ENCODE peak calls at places on chromosomes 5 and 9, in six cellular contexts. One of them, this sample, is unnamed.

GRCh38 chr5:34687269-34688011 is 31.3 kb downstream of the RAI14 start:
- DNase-seq in activated CD4-positive, alpha-beta T cell treated with anti-CD3 and anti-CD28 coated beads for 1 hour: no peak
- DNase-seq in T-helper 9 cell: no peak
- DNase-seq in stimulated activated CD4-positive, alpha-beta T cell treated with anti-CD3 and anti-CD28 coated beads, Interleukin-15, amount 100 ng/mL, for 1 hour: no peak
- DNase-seq in RWPE1: no peak
- DNase-seq in endodermal cell: peak
- DNase-seq in this sample: no peak

GRCh38 chr5:96146675-96147074 is 185.0 kb upstream of the ELL2 start:
- DNase-seq in activated CD4-positive, alpha-beta T cell treated with anti-CD3 and anti-CD28 coated beads for 1 hour: no peak
- DNase-seq in T-helper 9 cell: no peak
- DNase-seq in stimulated activated CD4-positive, alpha-beta T cell treated with anti-CD3 and anti-CD28 coated beads, Interleukin-15, amount 100 ng/mL, for 1 hour: no peak
- DNase-seq in RWPE1: peak
- DNase-seq in endodermal cell: no peak
- DNase-seq in this sample: peak

GRCh38 chr9:125329978-125330377 is 68.4 kb downstream of the GAPVD1 start:
- DNase-seq in activated CD4-positive, alpha-beta T cell treated with anti-CD3 and anti-CD28 coated beads for 1 hour: no peak
- DNase-seq in T-helper 9 cell: no peak
- DNase-seq in stimulated activated CD4-positive, alpha-beta T cell treated with anti-CD3 and anti-CD28 coated beads, Interleukin-15, amount 100 ng/mL, for 1 hour: no peak
- DNase-seq in RWPE1: no peak
- DNase-seq in endodermal cell: no peak
- DNase-seq in this sample: no peak

GRCh38 chr9:34163439-34163838 is 15.4 kb upstream of the UBAP1 start:
- DNase-seq in activated CD4-positive, alpha-beta T cell treated with anti-CD3 and anti-CD28 coated beads for 1 hour: no peak
- DNase-seq in T-helper 9 cell: no peak
- DNase-seq in stimulated activated CD4-positive, alpha-beta T cell treated with anti-CD3 and anti-CD28 coated beads, Interleukin-15, amount 100 ng/mL, for 1 hour: no peak
- DNase-seq in RWPE1: peak
- DNase-seq in endodermal cell: no peak
- DNase-seq in this sample: no peak

GRCh38 chr9:123426406-123426805 is 70.4 kb downstream of the CRB2 start:
- DNase-seq in activated CD4-positive, alpha-beta T cell treated with anti-CD3 and anti-CD28 coated beads for 1 hour: no peak
- DNase-seq in T-helper 9 cell: no peak
- DNase-seq in stimulated activated CD4-positive, alpha-beta T cell treated with anti-CD3 and anti-CD28 coated beads, Interleukin-15, amount 100 ng/mL, for 1 hour: no peak
- DNase-seq in RWPE1: no peak
- DNase-seq in endodermal cell: peak
- DNase-seq in this sample: no peak

GRCh38 chr5:1729641-1730486 is 69.8 kb downstream of the MRPL36 start:
- DNase-seq in activated CD4-positive, alpha-beta T cell treated with anti-CD3 and anti-CD28 coated beads for 1 hour: peak
- DNase-seq in T-helper 9 cell: no peak
- DNase-seq in stimulated activated CD4-positive, alpha-beta T cell treated with anti-CD3 and anti-CD28 coated beads, Interleukin-15, amount 100 ng/mL, for 1 hour: no peak
- DNase-seq in RWPE1: no peak
- DNase-seq in endodermal cell: peak
- DNase-seq in this sample: no peak

GRCh38 chr9:101093620-101094019 is 65.1 kb downstream of the PLPPR1 start:
- DNase-seq in activated CD4-positive, alpha-beta T cell treated with anti-CD3 and anti-CD28 coated beads for 1 hour: no peak
- DNase-seq in T-helper 9 cell: no peak
- DNase-seq in stimulated activated CD4-positive, alpha-beta T cell treated with anti-CD3 and anti-CD28 coated beads, Interleukin-15, amount 100 ng/mL, for 1 hour: no peak
- DNase-seq in RWPE1: peak
- DNase-seq in endodermal cell: no peak
- DNase-seq in this sample: no peak

GRCh38 chr9:128861501-128861900 is 20.2 kb downstream of the KYAT1 start:
- DNase-seq in activated CD4-positive, alpha-beta T cell treated with anti-CD3 and anti-CD28 coated beads for 1 hour: no peak
- DNase-seq in T-helper 9 cell: no peak
- DNase-seq in stimulated activated CD4-positive, alpha-beta T cell treated with anti-CD3 and anti-CD28 coated beads, Interleukin-15, amount 100 ng/mL, for 1 hour: no peak
- DNase-seq in RWPE1: no peak
- DNase-seq in endodermal cell: peak
- DNase-seq in this sample: no peak

GRCh38 chr5:123181394-123181801 is 92.4 kb downstream of the PRDM6 start:
- DNase-seq in activated CD4-positive, alpha-beta T cell treated with anti-CD3 and anti-CD28 coated beads for 1 hour: no peak
- DNase-seq in T-helper 9 cell: no peak
- DNase-seq in stimulated activated CD4-positive, alpha-beta T cell treated with anti-CD3 and anti-CD28 coated beads, Interleukin-15, amount 100 ng/mL, for 1 hour: no peak
- DNase-seq in RWPE1: no peak
- DNase-seq in endodermal cell: no peak
- DNase-seq in this sample: no peak

GRCh38 chr9:6545017-6545691 is 100.4 kb downstream of the GLDC start:
- DNase-seq in activated CD4-positive, alpha-beta T cell treated with anti-CD3 and anti-CD28 coated beads for 1 hour: no peak
- DNase-seq in T-helper 9 cell: no peak
- DNase-seq in stimulated activated CD4-positive, alpha-beta T cell treated with anti-CD3 and anti-CD28 coated beads, Interleukin-15, amount 100 ng/mL, for 1 hour: no peak
- DNase-seq in RWPE1: no peak
- DNase-seq in endodermal cell: no peak
- DNase-seq in this sample: no peak

GRCh38 chr5:54518146-54519082 is 855 bp downstream of the SNX18 start:
- DNase-seq in activated CD4-positive, alpha-beta T cell treated with anti-CD3 and anti-CD28 coated beads for 1 hour: peak
- DNase-seq in T-helper 9 cell: peak
- DNase-seq in stimulated activated CD4-positive, alpha-beta T cell treated with anti-CD3 and anti-CD28 coated beads, Interleukin-15, amount 100 ng/mL, for 1 hour: peak
- DNase-seq in RWPE1: peak
- DNase-seq in endodermal cell: peak
- DNase-seq in this sample: peak

GRCh38 chr5:108728566-108729305 is 19.0 kb upstream of the FER start:
- DNase-seq in activated CD4-positive, alpha-beta T cell treated with anti-CD3 and anti-CD28 coated beads for 1 hour: peak
- DNase-seq in T-helper 9 cell: peak
- DNase-seq in stimulated activated CD4-positive, alpha-beta T cell treated with anti-CD3 and anti-CD28 coated beads, Interleukin-15, amount 100 ng/mL, for 1 hour: peak
- DNase-seq in RWPE1: no peak
- DNase-seq in endodermal cell: no peak
- DNase-seq in this sample: no peak

GRCh38 chr5:139562847-139563246 is 1.7 kb downstream of the UBE2D2 start:
- DNase-seq in activated CD4-positive, alpha-beta T cell treated with anti-CD3 and anti-CD28 coated beads for 1 hour: no peak
- DNase-seq in T-helper 9 cell: no peak
- DNase-seq in stimulated activated CD4-positive, alpha-beta T cell treated with anti-CD3 and anti-CD28 coated beads, Interleukin-15, amount 100 ng/mL, for 1 hour: no peak
- DNase-seq in RWPE1: no peak
- DNase-seq in endodermal cell: no peak
- DNase-seq in this sample: no peak

GRCh38 chr5:1975406-1975715 is 92.6 kb upstream of the IRX4 start:
- DNase-seq in activated CD4-positive, alpha-beta T cell treated with anti-CD3 and anti-CD28 coated beads for 1 hour: no peak
- DNase-seq in T-helper 9 cell: no peak
- DNase-seq in stimulated activated CD4-positive, alpha-beta T cell treated with anti-CD3 and anti-CD28 coated beads, Interleukin-15, amount 100 ng/mL, for 1 hour: no peak
- DNase-seq in RWPE1: peak
- DNase-seq in endodermal cell: no peak
- DNase-seq in this sample: no peak

This sample was measured in GDM1.